ENCODE peak calls at places on chromosomes 12 and 14, in five cellular contexts. T is A549, Q is ascending aorta, Z is tibial artery, R is pancreas. G is an unnamed sample.

GRCh38 chr12:55908726-55909512 is 18.8 kb downstream of the PYM1 start:
- DNase-seq in Z (no peak), Q (no peak), T (no peak), R (no peak), G (no peak)

GRCh38 chr12:106446429-106447092 is 89.0 kb downstream of the POLR3B start:
- DNase-seq in R (no peak), T (no peak), Z (no peak), Q (no peak), G (no peak)

GRCh38 chr12:109302770-109303169 is 6.3 kb downstream of the FOXN4 start:
- DNase-seq in R (no peak), T (no peak), Z (no peak), Q (no peak), G (no peak)

GRCh38 chr12:1590083-1590979 is 4.0 kb downstream of the FBXL14 start:
- DNase-seq in Z (peak; percentile 28), Q (no peak), R (no peak), T (no peak), G (no peak)

GRCh38 chr12:4282892-4283511 is 9.4 kb downstream of the CCND2 start:
- DNase-seq in Q (peak; percentile 56), R (no peak), Z (no peak), T (no peak), G (no peak)

GRCh38 chr12:19390208-19390607 is 49.1 kb upstream of the AEBP2 start:
- DNase-seq in R (no peak), T (no peak), Q (no peak), Z (no peak), G (no peak)

GRCh38 chr12:68268971-68269370 is 15.6 kb upstream of the IL22 start:
- DNase-seq in R (no peak), Q (no peak), T (no peak), Z (no peak), G (no peak)

GRCh38 chr14:54760866-54761265 is 141.8 kb downstream of the GCH1 start:
- DNase-seq in Z (no peak), Q (no peak), T (no peak), R (no peak), G (peak; percentile 9)

GRCh38 chr14:58832010-58832409 is 194.2 kb downstream of the DACT1 start:
- DNase-seq in Z (no peak), T (no peak), Q (no peak), R (no peak), G (no peak)

GRCh38 chr14:86654558-86655184 is 1124.7 kb downstream of the FLRT2 start:
- DNase-seq in Z (peak; percentile 37), Q (no peak), R (peak; percentile 76), T (peak; percentile 7), G (no peak)

GRCh38 chr12:29889737-29890136 is 106.0 kb upstream of the TMTC1 start:
- DNase-seq in Q (no peak), R (peak; percentile 24), Z (peak; percentile 60), T (no peak), G (no peak)

GRCh38 chr12:115693970-115694369 is 583.5 kb downstream of the MED13L start:
- DNase-seq in Q (no peak), R (no peak), T (no peak), Z (no peak), G (no peak)

GRCh38 chr12:97168804-97169203 is 261.7 kb downstream of the NEDD1 start:
- DNase-seq in R (no peak), Q (no peak), T (no peak), Z (no peak), G (no peak)

GRCh38 chr12:674272-674781 is 11.1 kb upstream of the NINJ2 start:
- DNase-seq in Q (peak; percentile 61), Z (no peak), R (no peak), T (no peak), G (no peak)

GRCh38 chr14:36524874-36525745 is 5.1 kb upstream of the NKX2-1 start:
- DNase-seq in T (peak; percentile 70), Q (no peak), R (no peak), Z (no peak), G (no peak)

GRCh38 chr12:12016284-12017100 is 54.2 kb upstream of the BCL2L14 start:
- DNase-seq in Q (no peak), Z (no peak), T (no peak), R (no peak), G (no peak)

GRCh38 chr14:33686856-33687255 is 264.0 kb downstream of the EGLN3 start:
- DNase-seq in R (no peak), Z (no peak), Q (no peak), T (no peak), G (no peak)

GRCh38 chr12:9588749-9589148 is 19.0 kb downstream of the KLRB1 start:
- DNase-seq in R (no peak), T (no peak), Z (no peak), Q (no peak), G (no peak)

GRCh38 chr12:6899837-6900519 is 4.6 kb upstream of the LRRC23 start:
- DNase-seq in Z (peak; percentile 57), R (peak; percentile 72), Q (no peak), T (no peak), G (no peak)

GRCh38 chr12:56866493-56866892 is 67.7 kb downstream of the SDR9C7 start:
- DNase-seq in R (no peak), T (no peak), Q (no peak), Z (no peak), G (no peak)

GRCh38 chr12:131634037-131634436 is 76.9 kb upstream of the SFSWAP start:
- DNase-seq in T (no peak), R (no peak), Z (no peak), Q (no peak), G (no peak)

GRCh38 chr14:73777420-73777819 is 63.2 kb upstream of the PNMA1 start:
- DNase-seq in Z (no peak), R (no peak), Q (no peak), T (no peak), G (no peak)

GRCh38 chr14:73780391-73780790 is 66.2 kb upstream of the PNMA1 start:
- DNase-seq in T (no peak), R (no peak), Q (no peak), Z (no peak), G (peak; percentile 27)

GRCh38 chr14:73780896-73781295 is 66.7 kb upstream of the PNMA1 start:
- DNase-seq in T (no peak), R (no peak), Z (no peak), Q (no peak), G (no peak)

GRCh38 chr14:73776194-73776537 is 62.0 kb upstream of the PNMA1 start:
- DNase-seq in Q (no peak), R (no peak), Z (no peak), T (no peak), G (no peak)

DNA sequence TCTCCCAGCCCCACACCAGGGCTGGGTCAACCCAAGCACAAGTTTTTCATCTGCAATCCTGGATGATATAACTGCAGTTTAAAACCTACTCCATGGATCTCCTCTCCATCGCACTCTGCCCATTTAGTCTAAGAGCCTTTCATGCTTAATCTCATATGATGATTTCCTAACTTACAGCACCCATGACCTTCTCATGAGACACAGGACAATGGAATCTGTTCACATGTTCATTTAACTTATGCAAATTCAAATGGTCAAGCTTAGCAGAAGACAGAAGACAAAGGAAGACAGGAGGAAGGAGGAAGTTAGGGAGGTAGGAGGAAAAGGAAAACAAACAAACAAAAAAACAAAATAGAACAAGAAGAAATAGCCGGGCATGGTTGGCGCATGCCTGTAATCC is 64.6 kb upstream of the PNMA1 start:
- DNase-seq in R (no peak), T (no peak), Z (no peak), Q (no peak), G (no peak)
- H3K4me1 ChIP-seq in R (peaks cover 24% of the 10 kb centered on the region), T (peaks cover 7% of the 10 kb centered on the region), Z (peaks cover 80% of the 10 kb centered on the region), Q (peaks cover 52% of the 10 kb centered on the region), G (peaks cover 49% of the 10 kb centered on the region)

DNA sequence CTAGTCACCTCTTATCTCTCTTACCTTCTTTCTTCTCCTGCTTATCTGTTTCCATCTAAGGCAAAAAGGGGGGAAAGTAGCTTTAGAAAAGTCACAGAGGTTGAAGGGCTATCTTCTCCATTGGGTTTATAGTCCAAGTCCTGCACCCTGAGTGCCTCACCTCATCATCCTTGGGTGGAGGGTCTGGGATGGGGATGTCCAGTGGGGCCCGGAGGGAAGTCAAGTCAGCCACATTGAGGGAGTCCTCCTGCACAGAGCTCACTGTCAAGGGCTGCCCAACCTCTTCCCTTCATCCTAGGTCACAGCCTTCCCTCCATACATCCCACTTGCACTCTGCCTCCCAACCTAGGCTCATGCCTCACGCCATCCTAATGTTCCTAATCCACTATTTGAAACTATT is 1.2 kb downstream of the PSME2 start:
- DNase-seq in R (no peak), T (no peak), Q (no peak), Z (no peak), G (no peak)
- H3K4me3 ChIP-seq in R (no peak overlapping the region), T (peak overlapping the region; percentile 89), Q (no peak overlapping the region), Z (no peak overlapping the region), G (no peak overlapping the region)

DNA sequence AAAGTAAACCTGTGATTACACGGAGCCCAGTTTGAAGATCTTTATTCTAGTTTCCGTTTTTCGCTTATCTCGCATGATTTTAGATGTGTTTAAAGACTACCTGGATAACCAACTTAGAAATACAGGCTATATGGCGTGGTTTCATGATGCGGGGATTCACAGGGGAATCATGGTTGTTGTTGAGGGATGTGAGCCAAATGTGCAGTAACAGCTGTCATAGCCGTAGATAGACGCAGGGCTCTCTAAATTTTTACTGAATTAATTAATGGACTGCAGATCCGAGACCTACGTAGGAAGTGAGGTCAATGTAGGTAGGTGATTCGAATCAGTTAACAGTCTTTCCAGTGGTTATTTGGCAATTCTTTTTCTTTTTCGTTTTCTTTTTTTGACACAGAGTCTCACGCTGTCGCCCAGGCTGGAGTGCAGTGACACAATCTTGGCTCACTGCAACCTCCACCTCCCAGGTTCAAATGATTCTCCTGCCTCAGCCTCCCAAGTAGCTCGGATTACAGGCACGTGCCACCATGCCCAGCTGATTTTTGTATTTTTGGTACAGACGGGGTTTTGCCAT is 144.9 kb upstream of the AMIGO2 start:
- DNase-seq in Q (no peak), T (no peak), R (no peak), Z (no peak), G (no peak)
- TF ChIP-seq CTCF in Q (no peak), T (no peak), R (no peak), Z (no peak), G (no peak)

GRCh38 chr14:68255697-68256178 is 436.2 kb downstream of the RAD51B start:
- DNase-seq in Q (no peak), R (no peak), T (no peak), Z (no peak), G (no peak)
- H3K4me1 ChIP-seq in Q (peaks cover 16% of the 10 kb centered on the region), R (peaks cover 14% of the 10 kb centered on the region), T (peaks cover 46% of the 10 kb centered on the region), Z (peaks cover 33% of the 10 kb centered on the region), G (peaks cover 31% of the 10 kb centered on the region)

G was measured in suprapubic skin.